ENCODE peak calls at places on chromosomes 7 and 10, in four cellular contexts. F is tibial nerve, J is HCT116, Y is A549. K is an unnamed sample.

GRCh38 chr7:107967420-107967819 is 35.5 kb downstream of the LAMB1 start:
- DNase-seq in F (no peak), J (no peak), Y (no peak), K (no peak)

GRCh38 chr7:31896929-31897328 is 173.3 kb downstream of the PDE1C start:
- DNase-seq in F (no peak), J (no peak), Y (no peak), K (no peak)

GRCh38 chr7:6237002-6237401 is 35.4 kb downstream of the CYTH3 start:
- DNase-seq in F (no peak), J (no peak), Y (no peak), K (no peak)

GRCh38 chr7:47392241-47392759 is 189.6 kb downstream of the TNS3 start:
- DNase-seq in F (peak), J (no peak), Y (no peak), K (no peak)

GRCh38 chr7:157339777-157340677 is 3.2 kb downstream of the DNAJB6 start:
- DNase-seq in F (peak), J (peak), Y (peak), K (peak)

GRCh38 chr7:139680676-139681462 is 96.9 kb downstream of the HIPK2 start:
- DNase-seq in F (peak), J (peak), Y (peak), K (peak)

GRCh38 chr7:125644113-125644512 is 714.5 kb upstream of the POT1 start:
- DNase-seq in F (no peak), J (no peak), Y (no peak), K (no peak)

GRCh38 chr10:79345241-79346011 is 1.8 kb upstream of the PPIF start:
- DNase-seq in F (no peak), J (no peak), Y (no peak), K (peak)

GRCh38 chr7:101630591-101630990 is 1.5 kb upstream of the MYL10 start:
- DNase-seq in F (no peak), J (no peak), Y (no peak), K (no peak)

GRCh38 chr7:27123477-27124053 is 7.0 kb downstream of the HOXA4 start:
- DNase-seq in F (no peak), J (no peak), Y (no peak), K (no peak)

GRCh38 chr7:153524070-153524601 is 528.1 kb upstream of the DPP6 start:
- DNase-seq in F (no peak), J (no peak), Y (no peak), K (no peak)

GRCh38 chr10:22427101-22427500 is 81.8 kb downstream of the SPAG6 start:
- DNase-seq in F (no peak), J (peak), Y (peak), K (no peak)

GRCh38 chr7:92763636-92764423 is 72.5 kb downstream of the CDK6 start:
- DNase-seq in F (no peak), J (peak), Y (peak), K (peak)

GRCh38 chr10:22679608-22680007 is 34.8 kb downstream of the PIP4K2A start:
- DNase-seq in F (no peak), J (no peak), Y (no peak), K (no peak)

GRCh38 chr10:114815751-114816150 is 5.8 kb upstream of the FHIP2A start:
- DNase-seq in F (no peak), J (no peak), Y (no peak), K (no peak)

GRCh38 chr7:112453505-112454171 is 3.4 kb downstream of the IFRD1 start:
- DNase-seq in F (no peak), J (no peak), Y (no peak), K (no peak)

GRCh38 chr7:716636-717035 is 9.9 kb upstream of the DNAAF5 start:
- DNase-seq in F (no peak), J (no peak), Y (no peak), K (no peak)

GRCh38 chr7:117186218-117186617 is 136.6 kb downstream of the WNT2 start:
- DNase-seq in F (no peak), J (no peak), Y (no peak), K (peak)

DNA sequence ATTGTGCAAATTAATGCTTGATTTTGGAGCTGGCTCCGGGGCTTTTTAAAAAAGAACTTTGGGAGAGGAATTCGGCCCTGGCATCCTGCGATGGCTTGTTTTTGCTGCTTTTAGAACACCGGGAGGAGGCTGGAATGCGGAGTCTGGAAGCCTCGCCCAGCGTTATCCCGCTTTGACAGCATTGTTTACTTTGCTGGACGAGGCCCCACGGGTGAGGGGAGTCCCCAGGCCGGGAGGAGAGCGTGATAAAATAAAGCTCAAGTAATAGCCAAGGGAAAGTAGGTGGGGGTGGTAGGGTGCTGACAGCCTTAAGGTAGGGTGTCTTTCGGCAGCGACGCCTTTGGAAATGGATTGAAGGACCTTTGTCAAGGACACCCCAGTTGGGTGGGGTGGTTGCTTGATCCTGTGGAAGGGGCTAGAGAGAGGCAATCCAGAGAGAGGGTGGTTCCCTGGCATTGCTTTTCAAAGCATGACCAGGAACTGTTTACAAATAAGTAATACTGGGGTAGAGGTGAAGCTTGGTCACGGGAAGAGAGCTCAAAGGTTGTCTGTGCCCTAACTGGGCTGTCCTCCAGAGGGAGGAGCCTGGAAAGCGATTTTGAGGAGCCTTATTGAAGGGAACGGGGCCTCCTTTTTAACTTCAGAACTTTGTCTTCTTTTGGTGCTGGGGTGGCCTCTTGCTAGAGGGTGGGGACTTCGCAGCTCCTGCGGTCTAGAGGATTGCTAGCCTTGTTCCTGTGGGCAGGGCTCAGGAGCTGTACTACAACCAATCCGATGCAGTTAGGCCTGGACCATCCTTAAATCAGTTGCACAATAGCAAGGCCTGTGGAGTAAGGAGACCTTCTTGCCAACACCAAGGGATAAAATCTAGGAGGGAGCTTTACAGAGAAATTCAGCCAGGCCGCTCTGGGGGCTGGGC is 1.2 kb downstream of the EIF4EBP2 start:
- DNase-seq in F (peak), J (no peak), Y (peak), K (peak)
- TF ChIP-seq POLR2A in F (peak), J (no peak), Y (no peak), K (peak)

GRCh38 chr7:2398506-2398905 is 4.9 kb upstream of the CHST12 start:
- DNase-seq in F (no peak), J (no peak), Y (no peak), K (no peak)

GRCh38 chr7:2402687-2403013 is 761 bp upstream of the CHST12 start:
- DNase-seq in F (no peak), J (no peak), Y (no peak), K (no peak)

GRCh38 chr7:2403014-2403717 is at the start of gene CHST12:
- DNase-seq in F (peak), J (peak), Y (peak), K (peak)

GRCh38 chr7:2403718-2404648 is 572 bp downstream of the CHST12 start:
- DNase-seq in F (no peak), J (no peak), Y (peak), K (peak)

GRCh38 chr7:2399848-2400587 is 3.4 kb upstream of the CHST12 start:
- DNase-seq in F (peak), J (no peak), Y (peak), K (peak)
- TF ChIP-seq POLR2A in F (no peak), J (no peak), Y (no peak), K (peak)

DNA sequence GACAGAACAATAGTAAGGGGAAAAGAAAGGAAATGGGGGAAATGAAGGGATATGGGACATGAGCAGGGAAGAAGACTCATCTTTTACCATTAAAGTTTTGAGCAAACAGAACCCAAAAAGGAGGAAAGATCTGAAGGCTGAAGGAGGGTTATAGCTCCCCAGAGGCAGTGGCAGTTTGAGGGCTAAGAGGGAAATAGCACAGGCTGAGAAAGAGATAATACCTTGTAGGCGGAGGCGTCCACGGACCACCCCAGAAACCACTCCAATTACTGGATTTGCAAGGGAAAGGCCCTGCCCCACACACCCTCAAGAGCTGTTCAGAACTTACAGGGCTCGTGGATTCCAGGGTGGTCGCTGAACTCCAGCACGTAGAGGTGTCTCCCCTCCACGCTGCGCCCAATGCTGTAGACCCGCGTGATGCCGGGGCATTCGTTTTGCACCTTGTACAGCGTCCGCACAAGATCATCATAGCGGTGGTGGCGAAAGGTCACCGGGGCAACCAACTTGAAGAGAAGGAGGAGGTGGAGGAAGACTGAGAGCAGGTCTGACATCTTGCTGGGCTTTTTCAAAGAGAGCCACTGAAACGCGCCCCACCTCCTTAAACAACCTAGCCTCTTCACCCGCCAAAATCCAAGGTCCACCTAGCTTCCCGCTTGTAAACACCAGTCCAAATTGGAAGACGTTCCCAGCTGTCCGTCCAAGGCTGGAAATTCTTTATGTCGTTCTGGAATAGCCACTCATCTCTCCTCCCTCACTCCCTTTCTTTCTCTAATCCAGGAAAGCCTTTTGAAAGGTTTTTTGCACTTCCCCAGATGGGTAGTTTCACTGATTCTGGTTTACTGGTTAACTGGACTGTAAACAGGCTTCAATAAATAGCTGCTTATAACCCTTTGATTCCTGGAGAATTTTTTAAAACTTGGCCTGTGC is at the start of gene CPN1:
- DNase-seq in F (no peak), J (no peak), Y (no peak), K (no peak)
- TF ChIP-seq POLR2A in F (no peak), J (no peak), Y (no peak), K (no peak)

GRCh38 chr10:987906-988666 is at the start of gene GTPBP4:
- DNase-seq in F (peak), J (peak), Y (peak), K (peak)
- TF ChIP-seq POLR2A in F (peak), J (peak), Y (peak), K (peak)

K was measured in erythroblast.